ENCODE peak calls at places on chromosomes 3 and 15, in eight cellular contexts. Q is KG1; K is kidney tubule cell; O is activated CD4-positive, alpha-beta T cell treated with anti-CD3 and anti-CD28 coated beads for 24 hours; C is stimulated activated CD8-positive, alpha-beta memory T cell treated with anti-CD3 and anti-CD28 coated beads, Interleukin-15, amount 100 ng/mL, for 48 hours; X is HT1080; V is natural killer cell; R is kidney glomerular epithelial cell. B is an unnamed sample.
A peak's percentile ranks its signal among the peaks of the same experiment; 100 is the strongest.

GRCh38 chr3:197374951-197375560 is 76.6 kb upstream of the DLG1 start:
- DNase-seq in Q (no peak), K (no peak), O (no peak), C (no peak), X (no peak), V (no peak), R (no peak), B (no peak)

GRCh38 chr3:8734908-8735307 is 1.3 kb downstream of the CAV3 start:
- DNase-seq in Q (no peak), K (no peak), O (no peak), C (no peak), X (no peak), V (no peak), R (no peak), B (no peak)

GRCh38 chr15:47932829-47933696 is 187.7 kb upstream of the SLC24A5 start:
- DNase-seq in Q (no peak), K (no peak), O (no peak), C (no peak), X (no peak), V (no peak), R (no peak), B (no peak)

GRCh38 chr3:157115069-157116006 is 44.6 kb downstream of the CCNL1 start:
- DNase-seq in Q (no peak), K (peak; percentile 87), O (no peak), C (no peak), X (peak; percentile 82), V (no peak), R (peak; percentile 68), B (peak; percentile 38)

GRCh38 chr3:112582242-112582874 is 20.5 kb downstream of the SLC35A5 start:
- DNase-seq in Q (peak; percentile 21), K (peak; percentile 63), O (peak; percentile 10), C (no peak), X (peak; percentile 39), V (no peak), R (peak; percentile 75), B (peak; percentile 80)

GRCh38 chr3:161035711-161036110 is 69.4 kb downstream of the B3GALNT1 start:
- DNase-seq in Q (peak; percentile 56), K (no peak), O (no peak), C (no peak), X (peak; percentile 21), V (no peak), R (peak; percentile 43), B (no peak)

GRCh38 chr3:129890125-129890524 is 3.4 kb downstream of the TMCC1 start:
- DNase-seq in Q (no peak), K (peak; percentile 35), O (no peak), C (no peak), X (peak; percentile 48), V (no peak), R (no peak), B (no peak)

GRCh38 chr15:69735126-69735525 is 282.5 kb downstream of the RPLP1 start:
- DNase-seq in Q (no peak), K (peak; percentile 26), O (no peak), C (no peak), X (no peak), V (no peak), R (peak; percentile 23), B (no peak)

GRCh38 chr3:115996420-115997108 is 373.3 kb downstream of the GAP43 start:
- DNase-seq in Q (no peak), K (peak; percentile 69), O (no peak), C (no peak), X (peak; percentile 50), V (no peak), R (peak; percentile 98), B (peak; percentile 41)

GRCh38 chr15:78321041-78321570 is 19.0 kb upstream of the CRABP1 start:
- DNase-seq in Q (no peak), K (no peak), O (no peak), C (no peak), X (no peak), V (no peak), R (no peak), B (no peak)

GRCh38 chr15:36499751-36500389 is 79.6 kb upstream of the CDIN1 start:
- DNase-seq in Q (no peak), K (no peak), O (no peak), C (no peak), X (no peak), V (no peak), R (no peak), B (peak; percentile 20)

B was measured in IMR-90.